ENCODE peak calls at places on chromosomes 16 and 17, in eight cellular contexts. T is HS-5; I is stimulated activated CD4-positive, alpha-beta T cell treated with anti-CD3 and anti-CD28 coated beads, Interleukin-4, amount 100 ng/mL, for 48 hours; X is COLO829; D is stimulated activated CD8-positive, alpha-beta memory T cell treated with anti-CD3 and anti-CD28 coated beads, Interleukin-7, amount 100 ng/mL, for 1 hour; G is SW480; U is B cell; O is left ventricle myocardium inferior. Q is an unnamed sample.

GRCh38 chr17:9291912-9292562 is 270.7 kb downstream of the NTN1 start:
- DNase-seq in T (no peak), I (peak; percentile 38), X (peak; percentile 33), D (peak; percentile 3), G (peak; percentile 33), U (peak; percentile 42), O (peak; percentile 36), Q (no peak)

GRCh38 chr16:79897444-79898146 is 297.1 kb upstream of the MAF start:
- DNase-seq in T (no peak), I (no peak), X (peak; percentile 24), D (no peak), G (peak; percentile 86), U (no peak), O (no peak), Q (no peak)

GRCh38 chr17:65584604-65585521 is 23.4 kb upstream of the AXIN2 start:
- DNase-seq in T (no peak), I (no peak), X (no peak), D (no peak), G (peak; percentile 54), U (no peak), O (peak; percentile 42), Q (peak; percentile 48)

GRCh38 chr16:86044241-86044671 is 145.3 kb downstream of the IRF8 start:
- DNase-seq in T (no peak), I (peak; percentile 60), X (peak; percentile 33), D (peak; percentile 4), G (peak; percentile 16), U (peak; percentile 61), O (no peak), Q (peak; percentile 64)

GRCh38 chr16:6957676-6958075 is 375.0 kb upstream of the RBFOX1 start:
- DNase-seq in T (no peak), I (no peak), X (peak; percentile 48), D (no peak), G (peak; percentile 16), U (no peak), O (no peak), Q (no peak)

GRCh38 chr16:48126801-48127644 is 28.8 kb downstream of the ABCC12 start:
- DNase-seq in T (peak; percentile 44), I (no peak), X (peak; percentile 53), D (no peak), G (peak; percentile 53), U (no peak), O (no peak), Q (no peak)

GRCh38 chr17:82631544-82631943 is 16.7 kb downstream of the WDR45B start:
- DNase-seq in T (no peak), I (no peak), X (no peak), D (no peak), G (no peak), U (no peak), O (no peak), Q (no peak)

GRCh38 chr17:38334480-38335364 is 9.0 kb downstream of the GPR179 start:
- DNase-seq in T (no peak), I (no peak), X (no peak), D (no peak), G (no peak), U (no peak), O (no peak), Q (no peak)

GRCh38 chr17:76560036-76560876 is 20.4 kb downstream of the PRCD start:
- DNase-seq in T (no peak), I (no peak), X (no peak), D (no peak), G (no peak), U (no peak), O (no peak), Q (no peak)

GRCh38 chr17:45962221-45962972 is 36.7 kb upstream of the STH start:
- DNase-seq in T (no peak), I (no peak), X (no peak), D (no peak), G (no peak), U (no peak), O (no peak), Q (no peak)

GRCh38 chr17:57242148-57242547 is 14.2 kb upstream of the MSI2 start:
- DNase-seq in T (no peak), I (no peak), X (no peak), D (no peak), G (no peak), U (no peak), O (peak; percentile 28), Q (no peak)

GRCh38 chr16:89039756-89040155 is 53.9 kb upstream of the ACSF3 start:
- DNase-seq in T (no peak), I (no peak), X (no peak), D (no peak), G (no peak), U (peak; percentile 44), O (no peak), Q (no peak)

Q was measured in Peyer's patch.